ENCODE peak calls at places on chromosomes 11 and 22, in nine cellular contexts. Q, L, Y, U, D, T, B, X and C are unnamed samples. For H3K4me1, the result is how much of the 10 kb centered on the place peaks cover.

GRCh38 chr22:17844150-17844549 is 69.9 kb upstream of the BID start:
- DNase-seq in Q (no peak), L (no peak), Y (no peak), U (no peak), D (no peak), T (no peak), B (no peak), X (no peak), C (no peak)

GRCh38 chr11:72848846-72849466 is 34.7 kb downstream of the ATG16L2 start:
- DNase-seq in Q (no peak), L (no peak), Y (no peak), U (no peak), D (no peak), T (no peak), B (peak), X (peak), C (no peak)

GRCh38 chr11:120061036-120061760 is 76.7 kb downstream of the TRIM29 start:
- DNase-seq in Q (no peak), L (no peak), Y (no peak), U (no peak), D (no peak), T (no peak), B (no peak), X (no peak), C (no peak)

GRCh38 chr11:64086263-64086938 is 50.7 kb downstream of the FLRT1 start:
- DNase-seq in Q (peak), L (no peak), Y (no peak), U (no peak), D (peak), T (no peak), B (no peak), X (no peak), C (no peak)

GRCh38 chr11:60345489-60345888 is 18.4 kb downstream of the MS4A6E start:
- DNase-seq in Q (peak), L (peak), Y (peak), U (peak), D (peak), T (no peak), B (peak), X (peak), C (peak)

GRCh38 chr22:19105867-19106802 is 16.1 kb downstream of the DGCR2 start:
- DNase-seq in Q (no peak), L (no peak), Y (peak), U (no peak), D (no peak), T (no peak), B (peak), X (no peak), C (no peak)

GRCh38 chr11:59069082-59069481 is 17.0 kb upstream of the GLYATL1B start:
- DNase-seq in Q (no peak), L (no peak), Y (no peak), U (no peak), D (no peak), T (no peak), B (no peak), X (no peak), C (no peak)

GRCh38 chr22:30733081-30733680 is 38.5 kb downstream of the OSBP2 start:
- DNase-seq in Q (no peak), L (no peak), Y (no peak), U (no peak), D (no peak), T (no peak), B (no peak), X (peak), C (no peak)

GRCh38 chr11:46697303-46697702 is 3.1 kb downstream of the ARHGAP1 start:
- DNase-seq in Q (no peak), L (no peak), Y (no peak), U (no peak), D (no peak), T (no peak), B (no peak), X (no peak), C (no peak)

GRCh38 chr11:28123151-28123571 is 15.0 kb downstream of the METTL15 start:
- DNase-seq in Q (no peak), L (no peak), Y (no peak), U (no peak), D (no peak), T (no peak), B (no peak), X (peak), C (no peak)

GRCh38 chr11:99419991-99420390 is 399.2 kb downstream of the CNTN5 start:
- DNase-seq in Q (no peak), L (no peak), Y (no peak), U (no peak), D (no peak), T (no peak), B (no peak), X (no peak), C (no peak)

GRCh38 chr11:130871616-130872015 is 44.7 kb downstream of the SNX19 start:
- DNase-seq in Q (no peak), L (no peak), Y (no peak), U (no peak), D (no peak), T (no peak), B (no peak), X (no peak), C (no peak)

GRCh38 chr11:70467196-70468085 is 69.1 kb downstream of the CTTN start:
- DNase-seq in Q (peak), L (no peak), Y (peak), U (peak), D (peak), T (no peak), B (peak), X (peak), C (peak)

GRCh38 chr11:105033781-105034180 is 1.2 kb downstream of the CASP1 start:
- DNase-seq in Q (no peak), L (no peak), Y (no peak), U (no peak), D (no peak), T (no peak), B (no peak), X (no peak), C (no peak)

GRCh38 chr11:446886-447285 is 3.2 kb upstream of the PTDSS2 start:
- DNase-seq in Q (peak), L (no peak), Y (no peak), U (no peak), D (no peak), T (no peak), B (no peak), X (no peak), C (no peak)

GRCh38 chr11:101456812-101457211 is 127.0 kb downstream of the TRPC6 start:
- DNase-seq in Q (no peak), L (no peak), Y (no peak), U (no peak), D (no peak), T (no peak), B (no peak), X (no peak), C (no peak)

GRCh38 chr11:65479184-65480145 is 19.4 kb upstream of the MALAT1 start:
- DNase-seq in Q (peak), L (no peak), Y (peak), U (no peak), D (peak), T (no peak), B (no peak), X (peak), C (no peak)

GRCh38 chr11:70606248-70606950 is 208.1 kb downstream of the CTTN start:
- DNase-seq in Q (no peak), L (no peak), Y (no peak), U (no peak), D (no peak), T (no peak), B (no peak), X (no peak), C (no peak)

GRCh38 chr11:128324531-128325141 is 262.7 kb downstream of the ETS1 start:
- DNase-seq in Q (peak), L (no peak), Y (peak), U (no peak), D (no peak), T (no peak), B (no peak), X (no peak), C (peak)

GRCh38 chr22:25331050-25331449 is 111.6 kb downstream of the CRYBB2 start:
- DNase-seq in Q (no peak), L (no peak), Y (no peak), U (no peak), D (no peak), T (no peak), B (no peak), X (no peak), C (no peak)

GRCh38 chr11:35337136-35337918 is 82.0 kb downstream of the SLC1A2 start:
- DNase-seq in Q (no peak), L (no peak), Y (peak), U (peak), D (no peak), T (no peak), B (peak), X (peak), C (no peak)

GRCh38 chr11:77473801-77474508 is at the start of gene PAK1:
- DNase-seq in Q (peak), L (peak), Y (peak), U (peak), D (peak), T (peak), B (peak), X (peak), C (peak)
- TF ChIP-seq POLR2AphosphoS5 in Q (peak), L (no peak), Y (peak), U (peak), D (peak), T (peak), B (peak), X (no peak), C (peak)

GRCh38 chr11:14852571-14853177 is 39.4 kb downstream of the CYP2R1 start:
- DNase-seq in Q (no peak), L (no peak), Y (no peak), U (peak), D (no peak), T (no peak), B (no peak), X (no peak), C (no peak)

GRCh38 chr11:14860511-14860910 is 31.5 kb downstream of the CYP2R1 start:
- DNase-seq in Q (no peak), L (no peak), Y (no peak), U (no peak), D (no peak), T (no peak), B (no peak), X (no peak), C (no peak)

GRCh38 chr11:14858404-14858803 is 33.6 kb downstream of the CYP2R1 start:
- DNase-seq in Q (no peak), L (no peak), Y (no peak), U (no peak), D (no peak), T (no peak), B (no peak), X (no peak), C (no peak)

GRCh38 chr11:14854057-14854456 is 38.0 kb downstream of the CYP2R1 start:
- DNase-seq in Q (no peak), L (no peak), Y (no peak), U (no peak), D (no peak), T (no peak), B (no peak), X (no peak), C (no peak)

GRCh38 chr11:14855890-14856289 is 36.1 kb downstream of the CYP2R1 start:
- DNase-seq in Q (no peak), L (no peak), Y (no peak), U (no peak), D (no peak), T (no peak), B (no peak), X (no peak), C (no peak)
- H3K4me1 ChIP-seq in Q (under half), L (under half), Y (under half), U (under half), D (under half), T (under half), B (under half), X (under half), C (under half)

GRCh38 chr11:75773595-75774353 is 5.2 kb downstream of the DGAT2 start:
- DNase-seq in Q (peak), L (no peak), Y (peak), U (no peak), D (no peak), T (no peak), B (peak), X (no peak), C (peak)

GRCh38 chr11:75768112-75768908 is at the start of gene DGAT2:
- DNase-seq in Q (peak), L (peak), Y (peak), U (peak), D (peak), T (peak), B (peak), X (peak), C (peak)

GRCh38 chr11:75775056-75775455 is 6.5 kb downstream of the DGAT2 start:
- DNase-seq in Q (no peak), L (no peak), Y (no peak), U (no peak), D (no peak), T (no peak), B (no peak), X (no peak), C (peak)

GRCh38 chr11:75768909-75769771 is 562 bp downstream of the DGAT2 start:
- DNase-seq in Q (no peak), L (no peak), Y (no peak), U (no peak), D (no peak), T (no peak), B (no peak), X (no peak), C (no peak)

DNA sequence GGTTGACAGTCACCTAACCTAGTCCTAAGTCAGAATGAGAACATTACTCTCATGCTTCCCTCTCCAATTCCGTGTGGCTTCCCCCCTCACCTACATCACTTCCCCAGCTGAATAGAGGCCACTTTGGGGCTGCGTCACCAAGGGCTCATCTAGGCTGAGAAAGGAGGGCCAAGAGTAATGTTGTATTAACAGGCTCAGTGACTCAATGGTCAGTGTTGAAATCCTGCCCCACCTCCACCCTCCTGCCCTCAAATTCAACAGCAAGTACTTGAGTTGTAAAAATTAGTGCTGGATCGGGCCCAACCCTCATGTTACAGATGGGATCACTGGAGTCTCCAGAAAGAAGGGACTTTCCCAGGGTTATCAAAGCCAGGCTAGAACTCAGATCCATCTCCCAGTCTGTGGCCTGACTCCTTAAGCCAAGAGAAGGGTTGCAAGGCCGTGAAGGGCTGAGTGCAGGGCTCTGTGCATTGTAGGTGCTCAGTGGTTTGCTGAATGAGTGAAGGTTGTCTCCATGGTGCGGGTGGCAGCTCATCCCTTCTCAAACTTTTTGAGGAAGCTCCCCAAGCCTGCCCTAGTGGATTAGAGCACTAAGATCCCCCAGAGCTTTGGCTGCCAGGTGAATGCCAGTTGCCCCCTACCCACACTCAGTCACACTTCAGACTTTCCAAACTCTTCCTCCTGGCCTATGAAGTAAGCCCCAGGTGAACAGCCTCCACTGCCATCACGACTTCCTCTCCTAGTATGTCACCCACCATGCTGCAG is 3.2 kb downstream of the DGAT2 start:
- DNase-seq in Q (peak), L (no peak), Y (peak), U (no peak), D (peak), T (no peak), B (no peak), X (no peak), C (peak)
- TF ChIP-seq POLR2A in Q (no peak), L (no peak), Y (no peak), U (no peak), D (no peak), T (no peak), B (no peak), X (no peak), C (no peak)

GRCh38 chr11:68282141-68282860 is 10.5 kb upstream of the C11orf24 start:
- DNase-seq in Q (no peak), L (no peak), Y (no peak), U (no peak), D (no peak), T (no peak), B (peak), X (no peak), C (no peak)
- TF ChIP-seq POLR2AphosphoS5 in Q (no peak), L (no peak), Y (no peak), U (no peak), D (no peak), T (no peak), B (no peak), X (no peak), C (no peak)

GRCh38 chr11:68375337-68375736 is 62.9 kb downstream of the LRP5 start:
- DNase-seq in Q (no peak), L (no peak), Y (no peak), U (no peak), D (no peak), T (no peak), B (no peak), X (no peak), C (no peak)
- H3K4me1 ChIP-seq in Q (half or more), L (under half), Y (half or more), U (under half), D (half or more), T (under half), B (under half), X (under half), C (half or more)